ENCODE peak calls at places on chromosomes 13 and 19, in six cellular contexts. N, Y, O, M, F and C are unnamed samples.
A peak's percentile ranks its signal among the peaks of the same experiment; 100 is the strongest.

GRCh38 chr13:24574847-24575246 is 62.3 kb upstream of the PARP4 start:
- DNase-seq in F (no peak), Y (no peak), O (no peak), N (no peak), M (no peak), C (no peak)

GRCh38 chr19:16369306-16369663 is 44.7 kb downstream of the KLF2 start:
- DNase-seq in M (no peak), Y (no peak), N (no peak), O (no peak), F (no peak), C (no peak)

GRCh38 chr13:62710766-62711165 is 1295.1 kb upstream of the PCDH20 start:
- DNase-seq in Y (no peak), N (no peak), M (no peak), O (no peak), F (no peak), C (no peak)

GRCh38 chr19:54035215-54036178 is 28.2 kb downstream of the VSTM1 start:
- DNase-seq in M (no peak), N (no peak), F (no peak), O (no peak), Y (no peak), C (no peak)

GRCh38 chr13:32086791-32087441 is 55.3 kb downstream of the FRY start:
- DNase-seq in Y (no peak), F (no peak), N (no peak), M (no peak), O (no peak), C (no peak)

GRCh38 chr13:106118996-106119395 is 416.5 kb downstream of the EFNB2 start:
- DNase-seq in N (no peak), Y (no peak), O (no peak), M (no peak), F (no peak), C (no peak)

GRCh38 chr19:6551607-6552450 is 21.0 kb downstream of the TNFSF9 start:
- DNase-seq in F (no peak), O (peak; percentile 79), Y (no peak), N (no peak), M (peak; percentile 8), C (peak; percentile 26)

GRCh38 chr13:111846396-111847174 is 220.4 kb upstream of the SOX1 start:
- DNase-seq in Y (no peak), F (no peak), O (no peak), M (no peak), N (no peak), C (no peak)

GRCh38 chr19:13817615-13818371 is 22.6 kb downstream of the ZSWIM4 start:
- DNase-seq in F (peak; percentile 55), O (no peak), N (peak; percentile 93), M (peak; percentile 95), Y (no peak), C (no peak)

GRCh38 chr13:111876506-111876905 is 190.4 kb upstream of the SOX1 start:
- DNase-seq in M (no peak), Y (no peak), F (no peak), O (no peak), N (no peak), C (no peak)

GRCh38 chr13:106088094-106088493 is 447.4 kb downstream of the EFNB2 start:
- DNase-seq in N (no peak), Y (no peak), O (no peak), M (no peak), F (no peak), C (no peak)

GRCh38 chr13:101424381-101425155 is 8.3 kb upstream of the NALCN start:
- DNase-seq in O (no peak), Y (no peak), M (peak; percentile 10), F (peak; percentile 29), N (no peak), C (no peak)

GRCh38 chr13:99743079-99743478 is 228.5 kb downstream of the ZIC5 start:
- DNase-seq in O (no peak), F (no peak), M (no peak), Y (no peak), N (no peak), C (no peak)

GRCh38 chr13:108968566-108968965 is 339.2 kb downstream of the MYO16 start:
- DNase-seq in O (no peak), N (no peak), F (no peak), M (no peak), Y (no peak), C (no peak)

GRCh38 chr13:99980201-99981114 is 1.1 kb upstream of the ZIC2 start:
- DNase-seq in M (peak; percentile 73), O (no peak), F (peak; percentile 60), N (peak; percentile 87), Y (peak; percentile 61), C (no peak)

GRCh38 chr13:28534210-28534609 is 39.3 kb upstream of the FLT1 start:
- DNase-seq in N (no peak), O (no peak), F (no peak), M (no peak), Y (no peak), C (no peak)

GRCh38 chr13:109737606-109738005 is 48.8 kb downstream of the IRS2 start:
- DNase-seq in F (no peak), N (no peak), M (no peak), O (no peak), Y (no peak), C (no peak)

GRCh38 chr13:106418556-106418955 is 116.9 kb downstream of the EFNB2 start:
- DNase-seq in N (no peak), Y (no peak), M (no peak), O (no peak), F (no peak), C (no peak)

GRCh38 chr13:40377783-40378182 is 288.7 kb downstream of the FOXO1 start:
- DNase-seq in M (no peak), N (no peak), Y (no peak), O (no peak), F (no peak), C (no peak)

GRCh38 chr13:81409284-81409683 is 1068.4 kb upstream of the SPRY2 start:
- DNase-seq in O (no peak), M (no peak), F (no peak), Y (no peak), N (no peak), C (no peak)

GRCh38 chr19:29636553-29637325 is 28.5 kb upstream of the PLEKHF1 start:
- DNase-seq in Y (no peak), N (no peak), M (no peak), O (no peak), F (no peak), C (no peak)

GRCh38 chr13:46622918-46623256 is 69.9 kb downstream of the LRCH1 start:
- DNase-seq in Y (peak; percentile 24), M (peak; percentile 28), F (peak; percentile 43), O (no peak), N (no peak), C (no peak)

GRCh38 chr13:74575729-74576125 is 441.5 kb upstream of the KLF12 start:
- DNase-seq in O (peak; percentile 67), F (peak; percentile 92), M (peak; percentile 43), Y (peak; percentile 88), N (peak; percentile 67), C (peak; percentile 95)

GRCh38 chr13:83453723-83454122 is 428.6 kb downstream of the SLITRK1 start:
- DNase-seq in M (no peak), N (peak; percentile 56), O (no peak), F (no peak), Y (no peak), C (no peak)

GRCh38 chr13:38981096-38981495 is 9.5 kb downstream of the STOML3 start:
- DNase-seq in F (no peak), O (no peak), N (no peak), Y (no peak), M (no peak), C (no peak)

GRCh38 chr19:47755065-47755761 is 9.9 kb downstream of the NOP53 start:
- DNase-seq in F (no peak), N (peak; percentile 70), M (no peak), Y (no peak), O (no peak), C (no peak)

GRCh38 chr19:43534811-43535761 is 2.1 kb downstream of the ZNF575 start:
- DNase-seq in M (peak; percentile 61), F (peak; percentile 79), N (peak; percentile 85), O (peak; percentile 57), Y (peak; percentile 70), C (peak; percentile 68)

GRCh38 chr13:38463047-38463446 is 113.4 kb downstream of the UFM1 start:
- DNase-seq in N (no peak), Y (no peak), F (no peak), M (peak; percentile 40), O (no peak), C (no peak)

GRCh38 chr13:54144809-54145208 is 1116.2 kb downstream of the OLFM4 start:
- DNase-seq in N (no peak), M (no peak), O (no peak), Y (no peak), F (no peak), C (no peak)

GRCh38 chr13:92821324-92821723 is 405.3 kb upstream of the GPC6 start:
- DNase-seq in F (no peak), M (no peak), O (no peak), N (no peak), Y (no peak), C (no peak)

GRCh38 chr13:35927554-35927953 is 203.6 kb downstream of the DCLK1 start:
- DNase-seq in M (peak; percentile 32), Y (no peak), F (no peak), O (no peak), N (no peak), C (peak; percentile 25)

GRCh38 chr13:46071590-46072249 is 19.2 kb upstream of the ZC3H13 start:
- DNase-seq in O (no peak), N (no peak), F (no peak), M (no peak), Y (no peak), C (no peak)

GRCh38 chr13:23579072-23579885 is 9.1 kb downstream of the TNFRSF19 start:
- DNase-seq in Y (peak; percentile 93), N (peak; percentile 96), O (peak; percentile 90), M (peak; percentile 90), F (peak; percentile 95), C (peak; percentile 93)

GRCh38 chr19:28437390-28438346 is 775.3 kb downstream of the UQCRFS1 start:
- DNase-seq in F (no peak), Y (no peak), M (no peak), N (no peak), O (no peak), C (no peak)

DNA sequence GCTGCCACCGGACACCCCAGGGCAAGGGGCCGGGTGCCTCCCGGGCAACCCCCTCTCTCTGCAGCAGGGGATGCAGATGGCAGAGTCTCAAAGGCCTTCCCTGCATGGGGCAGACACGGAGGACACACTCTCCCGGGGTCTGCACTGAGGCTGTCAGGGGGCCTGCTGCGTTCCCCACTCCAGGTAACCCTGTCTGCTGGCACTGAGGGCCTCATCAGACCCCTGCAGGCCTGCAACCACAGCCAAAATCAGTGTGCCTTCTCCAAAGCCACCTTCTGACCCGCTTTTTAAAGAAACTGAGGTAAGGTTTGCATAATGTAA is 93.9 kb downstream of the GNG7 start:
- DNase-seq in Y (no peak), F (no peak), N (peak; percentile 45), O (no peak), M (no peak), C (no peak)
- H3K36me3 ChIP-seq in Y (no peaks in the 10 kb centered on the region), F (no peaks in the 10 kb centered on the region), N (no peaks in the 10 kb centered on the region), O (no peaks in the 10 kb centered on the region), M (no peaks in the 10 kb centered on the region), C (no peaks in the 10 kb centered on the region)

GRCh38 chr13:30746816-30747215 is 11.5 kb downstream of the ALOX5AP start:
- DNase-seq in M (no peak), F (no peak), N (no peak), Y (no peak), O (no peak), C (no peak)
- H3K36me3 ChIP-seq in M (no peaks in the 10 kb centered on the region), F (no peaks in the 10 kb centered on the region), N (no peaks in the 10 kb centered on the region), Y (no peaks in the 10 kb centered on the region), O (peaks cover 23% of the 10 kb centered on the region), C (no peaks in the 10 kb centered on the region)

GRCh38 chr19:12708641-12709040 is 12.2 kb upstream of the FBXW9 start:
- DNase-seq in N (no peak), Y (no peak), F (no peak), O (no peak), M (no peak), C (no peak)
- H3K36me3 ChIP-seq in N (peaks cover 50% of the 10 kb centered on the region), Y (peaks cover 97% of the 10 kb centered on the region), F (peaks cover 26% of the 10 kb centered on the region), O (peaks cover 27% of the 10 kb centered on the region), M (peaks cover 38% of the 10 kb centered on the region), C (peaks cover 17% of the 10 kb centered on the region)

GRCh38 chr13:113547248-113547971 is 37.1 kb upstream of the TFDP1 start:
- DNase-seq in Y (no peak), F (no peak), O (peak; percentile 41), M (no peak), N (peak; percentile 26), C (no peak)
- H3K36me3 ChIP-seq in Y (peaks cover 41% of the 10 kb centered on the region), F (no peaks in the 10 kb centered on the region), O (no peaks in the 10 kb centered on the region), M (peaks cover 2% of the 10 kb centered on the region), N (peaks cover 18% of the 10 kb centered on the region), C (no peaks in the 10 kb centered on the region)